ENCODE peak calls at places on chromosomes 11 and 22, in nine cellular contexts. One of them, this sample, is unnamed.

GRCh38 chr22:23182289-23183106 is 2.2 kb downstream of the BCR start:
- DNase-seq in kidney tubule cell: peak
- DNase-seq in effector memory CD8-positive, alpha-beta T cell: peak
- DNase-seq in heart right ventricle: no peak
- DNase-seq in CD4-positive, alpha-beta memory T cell: peak
- DNase-seq in iris pigment epithelial cell: peak
- DNase-seq in activated gamma-delta T cell treated with anti-CD3 and anti-CD28 coated beads, Interleukin-2, amount 50 U/mL, for 16 hours: no peak
- DNase-seq in lower lobe of right lung: no peak
- DNase-seq in choroid plexus epithelial cell: peak
- DNase-seq in this sample: no peak

GRCh38 chr22:39012525-39013516 is 1.2 kb upstream of the APOBEC3C start:
- DNase-seq in kidney tubule cell: peak
- DNase-seq in effector memory CD8-positive, alpha-beta T cell: no peak
- DNase-seq in heart right ventricle: no peak
- DNase-seq in CD4-positive, alpha-beta memory T cell: no peak
- DNase-seq in iris pigment epithelial cell: no peak
- DNase-seq in activated gamma-delta T cell treated with anti-CD3 and anti-CD28 coated beads, Interleukin-2, amount 50 U/mL, for 16 hours: no peak
- DNase-seq in lower lobe of right lung: no peak
- DNase-seq in choroid plexus epithelial cell: no peak
- DNase-seq in this sample: no peak

GRCh38 chr11:34680918-34681554 is 60.1 kb downstream of the EHF start:
- DNase-seq in kidney tubule cell: peak
- DNase-seq in effector memory CD8-positive, alpha-beta T cell: no peak
- DNase-seq in heart right ventricle: no peak
- DNase-seq in CD4-positive, alpha-beta memory T cell: no peak
- DNase-seq in iris pigment epithelial cell: peak
- DNase-seq in activated gamma-delta T cell treated with anti-CD3 and anti-CD28 coated beads, Interleukin-2, amount 50 U/mL, for 16 hours: no peak
- DNase-seq in lower lobe of right lung: no peak
- DNase-seq in choroid plexus epithelial cell: no peak
- DNase-seq in this sample: no peak

GRCh38 chr22:45968003-45968650 is 8.8 kb downstream of the WNT7B start:
- DNase-seq in kidney tubule cell: peak
- DNase-seq in effector memory CD8-positive, alpha-beta T cell: no peak
- DNase-seq in heart right ventricle: no peak
- DNase-seq in CD4-positive, alpha-beta memory T cell: no peak
- DNase-seq in iris pigment epithelial cell: peak
- DNase-seq in activated gamma-delta T cell treated with anti-CD3 and anti-CD28 coated beads, Interleukin-2, amount 50 U/mL, for 16 hours: no peak
- DNase-seq in lower lobe of right lung: no peak
- DNase-seq in choroid plexus epithelial cell: peak
- DNase-seq in this sample: no peak

GRCh38 chr11:46456269-46456668 is 64.7 kb upstream of the CHRM4 start:
- DNase-seq in kidney tubule cell: no peak
- DNase-seq in effector memory CD8-positive, alpha-beta T cell: no peak
- DNase-seq in heart right ventricle: no peak
- DNase-seq in CD4-positive, alpha-beta memory T cell: no peak
- DNase-seq in iris pigment epithelial cell: no peak
- DNase-seq in activated gamma-delta T cell treated with anti-CD3 and anti-CD28 coated beads, Interleukin-2, amount 50 U/mL, for 16 hours: no peak
- DNase-seq in lower lobe of right lung: no peak
- DNase-seq in choroid plexus epithelial cell: no peak
- DNase-seq in this sample: no peak

GRCh38 chr11:69923641-69924307 is 104.6 kb upstream of the FGF3 start:
- DNase-seq in kidney tubule cell: no peak
- DNase-seq in effector memory CD8-positive, alpha-beta T cell: no peak
- DNase-seq in heart right ventricle: no peak
- DNase-seq in CD4-positive, alpha-beta memory T cell: no peak
- DNase-seq in iris pigment epithelial cell: no peak
- DNase-seq in activated gamma-delta T cell treated with anti-CD3 and anti-CD28 coated beads, Interleukin-2, amount 50 U/mL, for 16 hours: no peak
- DNase-seq in lower lobe of right lung: peak
- DNase-seq in choroid plexus epithelial cell: no peak
- DNase-seq in this sample: no peak

GRCh38 chr11:46673713-46674462 is 26.5 kb downstream of the ARHGAP1 start:
- DNase-seq in kidney tubule cell: no peak
- DNase-seq in effector memory CD8-positive, alpha-beta T cell: no peak
- DNase-seq in heart right ventricle: no peak
- DNase-seq in CD4-positive, alpha-beta memory T cell: no peak
- DNase-seq in iris pigment epithelial cell: no peak
- DNase-seq in activated gamma-delta T cell treated with anti-CD3 and anti-CD28 coated beads, Interleukin-2, amount 50 U/mL, for 16 hours: no peak
- DNase-seq in lower lobe of right lung: no peak
- DNase-seq in choroid plexus epithelial cell: no peak
- DNase-seq in this sample: no peak

GRCh38 chr11:92455221-92455790 is 230.7 kb downstream of the FAT3 start:
- DNase-seq in kidney tubule cell: no peak
- DNase-seq in effector memory CD8-positive, alpha-beta T cell: no peak
- DNase-seq in heart right ventricle: no peak
- DNase-seq in CD4-positive, alpha-beta memory T cell: no peak
- DNase-seq in iris pigment epithelial cell: no peak
- DNase-seq in activated gamma-delta T cell treated with anti-CD3 and anti-CD28 coated beads, Interleukin-2, amount 50 U/mL, for 16 hours: no peak
- DNase-seq in lower lobe of right lung: no peak
- DNase-seq in choroid plexus epithelial cell: no peak
- DNase-seq in this sample: no peak

GRCh38 chr11:92277871-92278270 is 53.3 kb downstream of the FAT3 start:
- DNase-seq in kidney tubule cell: peak
- DNase-seq in effector memory CD8-positive, alpha-beta T cell: no peak
- DNase-seq in heart right ventricle: no peak
- DNase-seq in CD4-positive, alpha-beta memory T cell: no peak
- DNase-seq in iris pigment epithelial cell: no peak
- DNase-seq in activated gamma-delta T cell treated with anti-CD3 and anti-CD28 coated beads, Interleukin-2, amount 50 U/mL, for 16 hours: no peak
- DNase-seq in lower lobe of right lung: no peak
- DNase-seq in choroid plexus epithelial cell: peak
- DNase-seq in this sample: no peak

GRCh38 chr11:120881591-120881990 is 142.3 kb upstream of the TBCEL start:
- DNase-seq in kidney tubule cell: no peak
- DNase-seq in effector memory CD8-positive, alpha-beta T cell: no peak
- DNase-seq in heart right ventricle: no peak
- DNase-seq in CD4-positive, alpha-beta memory T cell: no peak
- DNase-seq in iris pigment epithelial cell: no peak
- DNase-seq in activated gamma-delta T cell treated with anti-CD3 and anti-CD28 coated beads, Interleukin-2, amount 50 U/mL, for 16 hours: no peak
- DNase-seq in lower lobe of right lung: no peak
- DNase-seq in choroid plexus epithelial cell: no peak
- DNase-seq in this sample: no peak

This sample was measured in right cardiac atrium.